ENCODE peak calls at places on chromosomes 16 and 17, in four cellular contexts. B is neural progenitor cell; X is uterus; I is CD8-positive, alpha-beta T cell. W is an unnamed sample.
A peak's percentile ranks its signal among the peaks of the same experiment; 100 is the strongest.

GRCh38 chr16:72722552-72722951 is 325.4 kb downstream of the ZFHX3 start:
- DNase-seq in I (no peak), X (no peak), B (peak; percentile 71), W (no peak)

GRCh38 chr17:17447264-17447663 is 29.5 kb upstream of the MED9 start:
- DNase-seq in I (no peak), X (no peak), B (no peak), W (no peak)

GRCh38 chr17:38349097-38349904 is 2.3 kb upstream of the SOCS7 start:
- DNase-seq in I (peak; percentile 83), B (peak; percentile 85), X (peak; percentile 89), W (peak; percentile 86)

GRCh38 chr17:27653572-27653971 is 22.6 kb downstream of the LGALS9 start:
- DNase-seq in X (no peak), I (no peak), B (no peak), W (no peak)

GRCh38 chr17:53894591-53894990 is 71.9 kb downstream of the KIF2B start:
- DNase-seq in X (no peak), B (no peak), I (no peak), W (no peak)

GRCh38 chr17:2710804-2711607 is 558 bp downstream of the CLUH start:
- DNase-seq in I (peak; percentile 32), B (peak; percentile 70), X (no peak), W (no peak)

GRCh38 chr17:41467546-41467945 is 360 bp upstream of the KRT32 start:
- DNase-seq in B (no peak), X (no peak), I (no peak), W (peak; percentile 43)

GRCh38 chr17:56540791-56541190 is 52.7 kb upstream of the NOG start:
- DNase-seq in I (no peak), X (no peak), B (peak; percentile 10), W (no peak)

GRCh38 chr16:66342294-66342900 is 24.1 kb upstream of the CDH5 start:
- DNase-seq in X (no peak), B (peak; percentile 79), I (peak; percentile 9), W (no peak)

GRCh38 chr17:3828151-3828851 is 17.7 kb downstream of the NCBP3 start:
- DNase-seq in B (no peak), X (no peak), I (no peak), W (peak; percentile 15)

GRCh38 chr17:76140661-76141211 is 309 bp downstream of the FOXJ1 start:
- DNase-seq in B (no peak), X (no peak), I (no peak), W (no peak)

GRCh38 chr17:5516060-5516792 is 29.9 kb downstream of the MIS12 start:
- DNase-seq in I (no peak), X (peak; percentile 49), B (no peak), W (peak; percentile 97)

GRCh38 chr16:75566889-75567255 is 693 bp downstream of the GABARAPL2 start:
- DNase-seq in I (no peak), X (no peak), B (peak; percentile 43), W (no peak)

GRCh38 chr16:70465999-70466811 is 11.8 kb downstream of the FCSK start:
- DNase-seq in I (no peak), B (no peak), X (no peak), W (no peak)

GRCh38 chr17:83175551-83176271 is 96.3 kb downstream of the METRNL start:
- DNase-seq in I (no peak), B (no peak), X (no peak), W (no peak)

GRCh38 chr17:40113110-40113960 is 8.4 kb upstream of the MSL1 start:
- DNase-seq in X (peak; percentile 97), B (peak; percentile 93), I (peak; percentile 91), W (peak; percentile 98)

GRCh38 chr16:57924514-57924913 is 46.4 kb downstream of the CNGB1 start:
- DNase-seq in B (no peak), X (no peak), I (no peak), W (no peak)

GRCh38 chr17:57861000-57861736 is 11.3 kb upstream of the MRPS23 start:
- DNase-seq in B (peak; percentile 41), I (peak; percentile 34), X (peak; percentile 66), W (peak; percentile 36)

GRCh38 chr17:50047488-50048126 is 8.3 kb upstream of the ITGA3 start:
- DNase-seq in I (no peak), B (no peak), X (no peak), W (peak; percentile 59)

GRCh38 chr16:30567160-30567990 is 4.1 kb downstream of the ZNF688 start:
- DNase-seq in B (no peak), I (no peak), X (no peak), W (peak; percentile 18)

GRCh38 chr17:38861399-38861843 is 7.9 kb upstream of the RPL23 start:
- DNase-seq in I (no peak), X (no peak), B (no peak), W (peak; percentile 55)

GRCh38 chr16:4371481-4372314 is at the start of gene VASN:
- DNase-seq in X (peak; percentile 85), I (peak; percentile 80), B (peak; percentile 90), W (peak; percentile 80)

GRCh38 chr17:235831-236640 is 54.6 kb upstream of the DOC2B start:
- DNase-seq in I (no peak), X (no peak), B (no peak), W (no peak)

GRCh38 chr17:4721203-4722135 is 9.8 kb upstream of the MED11 start:
- DNase-seq in B (no peak), I (no peak), X (no peak), W (peak; percentile 73)

GRCh38 chr16:16013812-16014211 is 64.4 kb downstream of the ABCC1 start:
- DNase-seq in B (no peak), I (no peak), X (no peak), W (no peak)

GRCh38 chr16:67915831-67916723 is 15.6 kb downstream of the CTRL start:
- DNase-seq in B (no peak), X (no peak), I (no peak), W (no peak)

GRCh38 chr16:84928679-84929420 is 82.5 kb downstream of the ZDHHC7 start:
- DNase-seq in B (no peak), I (no peak), X (peak; percentile 68), W (peak; percentile 85)

GRCh38 chr16:3188925-3189825 is 1.2 kb downstream of the OR1F1 start:
- DNase-seq in B (peak; percentile 75), I (no peak), X (no peak), W (peak; percentile 49)

GRCh38 chr16:26521626-26522025 is 545.1 kb upstream of the C16orf82 start:
- DNase-seq in I (no peak), X (no peak), B (no peak), W (no peak)

GRCh38 chr17:41777579-41778188 is 8.8 kb downstream of the JUP start:
- DNase-seq in B (no peak), X (peak; percentile 86), I (no peak), W (peak; percentile 89)

GRCh38 chr17:75773808-75774470 is 8.9 kb upstream of the GALK1 start:
- DNase-seq in I (no peak), X (no peak), B (no peak), W (no peak)

GRCh38 chr17:63116228-63116627 is 150.2 kb downstream of the TANC2 start:
- DNase-seq in B (peak; percentile 59), X (no peak), I (no peak), W (no peak)

GRCh38 chr17:55275894-55276804 is 11.4 kb downstream of the HLF start:
- DNase-seq in X (peak; percentile 41), I (no peak), B (no peak), W (no peak)

GRCh38 chr16:88651276-88651988 is 579 bp upstream of the CYBA start:
- DNase-seq in I (peak; percentile 63), X (no peak), B (peak; percentile 47), W (no peak)
- H3K4me3 ChIP-seq in I (peak overlapping the region; percentile 95), X (peak overlapping the region; percentile 59), B (peak overlapping the region; percentile 79), W (peak overlapping the region; percentile 77)

GRCh38 chr16:47143329-47143676 is 442 bp downstream of the NETO2 start:
- DNase-seq in X (no peak), I (peak; percentile 50), B (peak; percentile 89), W (peak; percentile 37)
- TF ChIP-seq CTCF in X (peak; percentile 22), I (peak; percentile 48), B (peak; percentile 76), W (peak; percentile 36)

DNA sequence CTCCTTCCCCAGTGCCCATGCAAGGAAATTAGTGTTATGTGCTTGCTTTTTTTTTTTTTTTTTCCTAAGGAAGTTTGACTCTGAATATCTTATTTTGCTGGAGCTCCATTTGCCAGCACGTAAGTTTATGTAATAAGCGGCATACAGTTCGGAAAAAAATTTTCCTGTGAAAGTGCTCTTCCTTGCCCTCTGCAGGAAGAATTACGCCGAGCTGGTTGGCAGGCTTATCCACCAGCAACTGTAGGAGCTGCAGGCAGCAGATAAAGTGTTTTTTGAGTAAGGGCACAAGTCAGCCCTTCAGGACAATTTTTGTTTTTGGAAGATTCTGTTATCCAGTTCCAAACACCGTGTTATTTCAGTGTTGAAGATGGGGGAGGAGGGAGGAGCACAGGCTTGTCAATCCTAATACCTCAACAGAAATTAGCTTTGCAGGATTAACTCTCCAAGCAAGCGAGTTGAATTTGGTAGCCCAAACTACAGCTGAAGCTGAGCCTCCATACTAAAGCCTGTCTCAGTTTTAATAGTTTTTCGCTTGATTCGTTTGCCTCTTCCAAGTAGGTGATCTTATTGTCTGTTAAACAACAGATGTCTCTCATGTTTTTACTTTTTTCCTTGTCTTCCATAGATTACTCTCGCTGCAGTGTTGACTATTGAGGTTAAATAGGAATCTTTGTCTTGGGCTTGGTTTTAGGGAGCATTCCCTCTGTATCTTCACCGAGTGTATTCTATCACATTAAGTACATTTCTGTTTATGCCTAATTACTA is 1.1 kb downstream of the SPECC1 start:
- DNase-seq in B (peak; percentile 58), X (peak; percentile 62), I (peak; percentile 12), W (peak; percentile 70)
- H3K4me3 ChIP-seq in B (peak overlapping the region; percentile 93), X (peak overlapping the region; percentile 51), I (peak overlapping the region; percentile 62), W (peak overlapping the region; percentile 47)

GRCh38 chr17:78340183-78340955 is 19.5 kb downstream of the SOCS3 start:
- DNase-seq in B (no peak), X (no peak), I (no peak), W (no peak)

GRCh38 chr17:78343433-78344201 is 16.3 kb downstream of the SOCS3 start:
- DNase-seq in I (peak; percentile 71), B (no peak), X (no peak), W (no peak)

GRCh38 chr17:78342438-78343098 is 17.3 kb downstream of the SOCS3 start:
- DNase-seq in X (peak; percentile 84), B (no peak), I (no peak), W (peak; percentile 95)

GRCh38 chr17:78343099-78343432 is 16.8 kb downstream of the SOCS3 start:
- DNase-seq in I (peak; percentile 36), B (no peak), X (peak; percentile 82), W (peak; percentile 93)

GRCh38 chr17:78341559-78342437 is 18.1 kb downstream of the SOCS3 start:
- DNase-seq in I (no peak), X (peak; percentile 77), B (peak; percentile 90), W (peak; percentile 81)
- TF ChIP-seq CTCF in I (no peak), X (peak; percentile 25), B (no peak), W (no peak)

GRCh38 chr17:48570325-48571023 is 7.7 kb downstream of the HOXB4 start:
- DNase-seq in I (no peak), B (no peak), X (no peak), W (peak; percentile 61)
- H3K4me3 ChIP-seq in I (no peak overlapping the region), B (no peak overlapping the region), X (no peak overlapping the region), W (peak overlapping the region; percentile 55)

GRCh38 chr16:69180011-69180338 is 7.0 kb upstream of the SNTB2 start:
- DNase-seq in X (no peak), I (no peak), B (no peak), W (no peak)

GRCh38 chr16:69187387-69187890 is 475 bp downstream of the SNTB2 start:
- DNase-seq in I (peak; percentile 41), X (peak; percentile 53), B (peak; percentile 78), W (no peak)

GRCh38 chr16:69186642-69187386 is at the start of gene SNTB2:
- DNase-seq in X (peak; percentile 92), I (peak; percentile 77), B (peak; percentile 97), W (peak; percentile 77)

GRCh38 chr16:69179255-69180010 is 7.5 kb upstream of the SNTB2 start:
- DNase-seq in X (peak; percentile 87), B (no peak), I (no peak), W (peak; percentile 98)

GRCh38 chr16:69182730-69183416 is 4.1 kb upstream of the SNTB2 start:
- DNase-seq in B (no peak), I (no peak), X (no peak), W (no peak)
- TF ChIP-seq CTCF in B (no peak), I (no peak), X (no peak), W (no peak)

W was measured in fibroblast of the aortic adventitia.